ENCODE peak calls at places on chromosomes 13 and 19, in nine cellular contexts. H, W, F, E, Z, L, X, Q and K are unnamed samples.
A peak's percentile ranks its signal among the peaks of the same experiment; 100 is the strongest.

GRCh38 chr19:6737284-6737872 is at the start of gene GPR108:
- DNase-seq in H (peak; percentile 96), W (peak; percentile 98), F (peak; percentile 100), E (peak; percentile 100), Z (peak; percentile 97), L (peak; percentile 97), X (peak; percentile 99), Q (peak; percentile 97), K (peak; percentile 99)

GRCh38 chr13:46355906-46356305 is 31.1 kb downstream of the RUBCNL start:
- DNase-seq in H (no peak), W (no peak), F (no peak), E (peak; percentile 61), Z (no peak), L (no peak), X (no peak), Q (no peak), K (no peak)

GRCh38 chr13:42807236-42807635 is 25.9 kb downstream of the FAM216B start:
- DNase-seq in H (no peak), W (no peak), F (no peak), E (no peak), Z (no peak), L (no peak), X (no peak), Q (no peak), K (no peak)

GRCh38 chr19:18439025-18439909 is 1.3 kb upstream of the ISYNA1 start:
- DNase-seq in H (no peak), W (no peak), F (peak; percentile 61), E (no peak), Z (no peak), L (no peak), X (no peak), Q (no peak), K (no peak)

GRCh38 chr13:102021777-102022176 is 380.1 kb downstream of the FGF14 start:
- DNase-seq in H (no peak), W (no peak), F (no peak), E (no peak), Z (no peak), L (no peak), X (no peak), Q (no peak), K (no peak)

GRCh38 chr13:95386370-95386769 is 85.1 kb upstream of the ABCC4 start:
- DNase-seq in H (no peak), W (no peak), F (no peak), E (no peak), Z (no peak), L (no peak), X (no peak), Q (no peak), K (no peak)

GRCh38 chr19:31285744-31286143 is 63.5 kb downstream of the TSHZ3 start:
- DNase-seq in H (no peak), W (no peak), F (peak; percentile 80), E (no peak), Z (no peak), L (no peak), X (no peak), Q (no peak), K (peak; percentile 20)

GRCh38 chr13:86848716-86849115 is 822.5 kb upstream of the SLITRK5 start:
- DNase-seq in H (no peak), W (no peak), F (no peak), E (no peak), Z (no peak), L (no peak), X (no peak), Q (no peak), K (no peak)

GRCh38 chr19:18401580-18402112 is 4.2 kb upstream of the LRRC25 start:
- DNase-seq in H (no peak), W (no peak), F (peak; percentile 61), E (peak; percentile 43), Z (no peak), L (no peak), X (peak; percentile 74), Q (no peak), K (peak; percentile 91)

GRCh38 chr13:112449545-112449930 is 73.4 kb downstream of the SPACA7 start:
- DNase-seq in H (no peak), W (no peak), F (no peak), E (no peak), Z (no peak), L (no peak), X (no peak), Q (no peak), K (no peak)

GRCh38 chr19:28468701-28469459 is 744.1 kb downstream of the UQCRFS1 start:
- DNase-seq in H (no peak), W (no peak), F (peak; percentile 85), E (peak; percentile 34), Z (no peak), L (no peak), X (peak; percentile 2), Q (no peak), K (peak; percentile 73)

GRCh38 chr19:46364359-46364758 is 17.5 kb downstream of the PPP5C start:
- DNase-seq in H (no peak), W (no peak), F (no peak), E (no peak), Z (no peak), L (no peak), X (no peak), Q (no peak), K (no peak)

GRCh38 chr13:50376895-50377575 is 361.8 kb downstream of the KCNRG start:
- DNase-seq in H (no peak), W (no peak), F (no peak), E (no peak), Z (no peak), L (no peak), X (peak; percentile 39), Q (no peak), K (no peak)

GRCh38 chr19:53506728-53507127 is 31.2 kb upstream of the ZNF331 start:
- DNase-seq in H (no peak), W (no peak), F (no peak), E (no peak), Z (no peak), L (no peak), X (no peak), Q (no peak), K (no peak)

GRCh38 chr13:19890030-19890429 is 26.6 kb upstream of the ZMYM5 start:
- DNase-seq in H (no peak), W (no peak), F (no peak), E (no peak), Z (no peak), L (no peak), X (no peak), Q (no peak), K (no peak)

GRCh38 chr19:11848200-11848593 is 329 bp upstream of the ZNF439 start:
- DNase-seq in H (no peak), W (no peak), F (no peak), E (no peak), Z (no peak), L (no peak), X (no peak), Q (no peak), K (no peak)

GRCh38 chr19:42066075-42066754 is 3.8 kb downstream of the GRIK5 start:
- DNase-seq in H (no peak), W (no peak), F (no peak), E (peak; percentile 80), Z (no peak), L (no peak), X (peak; percentile 49), Q (no peak), K (no peak)

GRCh38 chr19:53870485-53870844 is 2.8 kb downstream of the MYADM start:
- DNase-seq in H (no peak), W (no peak), F (peak; percentile 14), E (no peak), Z (peak; percentile 5), L (no peak), X (no peak), Q (no peak), K (no peak)

GRCh38 chr19:17248011-17248776 is 2.5 kb upstream of the NR2F6 start:
- DNase-seq in H (no peak), W (no peak), F (no peak), E (no peak), Z (peak; percentile 65), L (peak; percentile 63), X (peak; percentile 66), Q (no peak), K (no peak)

GRCh38 chr13:59182241-59182640 is 981.5 kb downstream of the DIAPH3 start:
- DNase-seq in H (no peak), W (no peak), F (no peak), E (no peak), Z (no peak), L (no peak), X (no peak), Q (no peak), K (no peak)

GRCh38 chr19:5503598-5503997 is 48.4 kb downstream of the ZNRF4 start:
- DNase-seq in H (no peak), W (no peak), F (no peak), E (no peak), Z (no peak), L (no peak), X (no peak), Q (no peak), K (peak; percentile 18)

GRCh38 chr19:36151144-36152051 is 849 bp downstream of the COX7A1 start:
- DNase-seq in H (no peak), W (no peak), F (peak; percentile 47), E (no peak), Z (no peak), L (no peak), X (no peak), Q (no peak), K (no peak)

GRCh38 chr19:4278926-4279529 is at the start of gene SHD:
- DNase-seq in H (no peak), W (no peak), F (no peak), E (no peak), Z (no peak), L (peak; percentile 26), X (no peak), Q (no peak), K (no peak)

GRCh38 chr19:10334340-10335148 is 1.2 kb upstream of the RAVER1 start:
- DNase-seq in H (no peak), W (peak; percentile 95), F (peak; percentile 94), E (peak; percentile 89), Z (peak; percentile 85), L (peak; percentile 95), X (peak; percentile 95), Q (peak; percentile 73), K (peak; percentile 90)

GRCh38 chr13:111184685-111185401 is 69.7 kb downstream of the ARHGEF7 start:
- DNase-seq in H (peak; percentile 21), W (no peak), F (peak; percentile 37), E (no peak), Z (no peak), L (no peak), X (no peak), Q (no peak), K (no peak)

GRCh38 chr19:47471733-47472457 is at the start of gene SLC8A2:
- DNase-seq in H (peak; percentile 33), W (no peak), F (peak; percentile 72), E (peak; percentile 30), Z (peak; percentile 86), L (peak; percentile 65), X (peak; percentile 90), Q (peak; percentile 42), K (peak; percentile 90)

GRCh38 chr13:46086985-46087384 is 17.8 kb downstream of the CPB2 start:
- DNase-seq in H (no peak), W (no peak), F (no peak), E (no peak), Z (no peak), L (no peak), X (no peak), Q (no peak), K (no peak)

GRCh38 chr13:24217601-24218281 is 57.2 kb downstream of the SPATA13 start:
- DNase-seq in H (no peak), W (no peak), F (no peak), E (peak; percentile 13), Z (peak; percentile 50), L (no peak), X (no peak), Q (no peak), K (no peak)

GRCh38 chr13:89923731-89924130 is 1423.8 kb upstream of the MIR17HG start:
- DNase-seq in H (no peak), W (no peak), F (no peak), E (peak; percentile 26), Z (no peak), L (no peak), X (no peak), Q (no peak), K (no peak)

GRCh38 chr19:11324079-11324661 is 15.3 kb downstream of the RAB3D start:
- DNase-seq in H (no peak), W (peak; percentile 87), F (peak; percentile 80), E (peak; percentile 91), Z (peak; percentile 66), L (no peak), X (peak; percentile 19), Q (no peak), K (peak; percentile 91)

GRCh38 chr19:9622531-9622930 is 1.5 kb upstream of the ZNF561 start:
- DNase-seq in H (no peak), W (no peak), F (no peak), E (no peak), Z (no peak), L (no peak), X (no peak), Q (no peak), K (no peak)